ENCODE peak calls at places on chromosomes 3 and 15, in nine cellular contexts. N is ovary; B is left lung; I is astrocyte of the spinal cord; G is WTC11; E is suprapubic skin; W is coronary artery; C is A549; A is CD4-positive, alpha-beta T cell. Q is an unnamed sample.

GRCh38 chr3:121018917-121019321 is 110.9 kb downstream of the STXBP5L start:
- DNase-seq in N (no peak), B (no peak), I (no peak), G (peak), E (peak), W (no peak), C (no peak), A (no peak), Q (no peak)

GRCh38 chr15:25248583-25249235 is 190.1 kb downstream of the UBE3A start:
- DNase-seq in N (no peak), B (no peak), I (no peak), G (peak), E (peak), W (peak), C (no peak), A (peak), Q (peak)

GRCh38 chr3:29649815-29650547 is 369.1 kb downstream of the RBMS3 start:
- DNase-seq in N (no peak), B (no peak), I (peak), G (no peak), E (no peak), W (no peak), C (no peak), A (no peak), Q (no peak)

GRCh38 chr15:51623386-51623938 is 891 bp upstream of the DMXL2 start:
- DNase-seq in N (no peak), B (no peak), I (no peak), G (no peak), E (no peak), W (no peak), C (no peak), A (no peak), Q (no peak)

GRCh38 chr3:124035463-124036121 is 43.7 kb upstream of the ROPN1 start:
- DNase-seq in N (no peak), B (no peak), I (no peak), G (no peak), E (no peak), W (no peak), C (no peak), A (no peak), Q (no peak)

GRCh38 chr15:36951747-36952247 is 148.6 kb downstream of the MEIS2 start:
- DNase-seq in N (no peak), B (no peak), I (peak), G (no peak), E (no peak), W (no peak), C (no peak), A (no peak), Q (no peak)

GRCh38 chr3:111012388-111013248 is 59.0 kb upstream of the NECTIN3 start:
- DNase-seq in N (no peak), B (no peak), I (no peak), G (peak), E (no peak), W (no peak), C (no peak), A (no peak), Q (no peak)

GRCh38 chr3:98655666-98656065 is 62.3 kb upstream of the CPOX start:
- DNase-seq in N (no peak), B (no peak), I (peak), G (no peak), E (no peak), W (no peak), C (no peak), A (no peak), Q (no peak)

GRCh38 chr15:96416934-96417759 is 86.6 kb downstream of the NR2F2 start:
- DNase-seq in N (peak), B (no peak), I (no peak), G (peak), E (no peak), W (no peak), C (no peak), A (no peak), Q (no peak)

GRCh38 chr15:81297580-81298575 is 26.1 kb downstream of the STARD5 start:
- DNase-seq in N (no peak), B (no peak), I (no peak), G (no peak), E (no peak), W (no peak), C (no peak), A (no peak), Q (no peak)

GRCh38 chr15:65913631-65914199 is 44.4 kb downstream of the RAB11A start:
- DNase-seq in N (no peak), B (no peak), I (no peak), G (no peak), E (no peak), W (peak), C (no peak), A (no peak), Q (no peak)

GRCh38 chr3:65732060-65732933 is 306.4 kb downstream of the MAGI1 start:
- DNase-seq in N (no peak), B (no peak), I (peak), G (no peak), E (no peak), W (no peak), C (peak), A (no peak), Q (peak)

GRCh38 chr3:188507244-188507720 is 353.3 kb downstream of the LPP start:
- DNase-seq in N (no peak), B (peak), I (peak), G (no peak), E (no peak), W (no peak), C (no peak), A (no peak), Q (no peak)

GRCh38 chr15:80093854-80094418 is 34.5 kb downstream of the ZFAND6 start:
- DNase-seq in N (peak), B (peak), I (no peak), G (peak), E (no peak), W (no peak), C (no peak), A (no peak), Q (no peak)

GRCh38 chr15:71048913-71049675 is 66.2 kb upstream of the THSD4 start:
- DNase-seq in N (no peak), B (no peak), I (peak), G (no peak), E (no peak), W (no peak), C (no peak), A (no peak), Q (no peak)

GRCh38 chr3:140388525-140388924 is 289.3 kb upstream of the TRIM42 start:
- DNase-seq in N (no peak), B (no peak), I (no peak), G (no peak), E (no peak), W (no peak), C (no peak), A (no peak), Q (no peak)

GRCh38 chr3:103976931-103977339 is 1389.8 kb upstream of the ALCAM start:
- DNase-seq in N (no peak), B (no peak), I (no peak), G (no peak), E (no peak), W (no peak), C (no peak), A (no peak), Q (no peak)

GRCh38 chr15:77033417-77033728 is 37.5 kb downstream of the TSPAN3 start:
- DNase-seq in N (no peak), B (no peak), I (no peak), G (no peak), E (no peak), W (peak), C (no peak), A (no peak), Q (no peak)

GRCh38 chr3:50204804-50205718 is at the start of gene SLC38A3:
- DNase-seq in N (peak), B (no peak), I (no peak), G (peak), E (no peak), W (no peak), C (no peak), A (no peak), Q (no peak)

GRCh38 chr15:38129531-38130199 is 123.0 kb upstream of the SPRED1 start:
- DNase-seq in N (peak), B (peak), I (peak), G (no peak), E (peak), W (peak), C (no peak), A (no peak), Q (no peak)

GRCh38 chr3:113234688-113235260 is 23.4 kb downstream of the BOC start:
- DNase-seq in N (no peak), B (no peak), I (no peak), G (no peak), E (no peak), W (no peak), C (no peak), A (no peak), Q (no peak)

GRCh38 chr3:55467099-55467498 is 20.0 kb downstream of the WNT5A start:
- DNase-seq in N (no peak), B (no peak), I (peak), G (no peak), E (no peak), W (no peak), C (no peak), A (no peak), Q (no peak)

GRCh38 chr15:78750566-78750965 is 60.7 kb downstream of the ADAMTS7 start:
- DNase-seq in N (peak), B (peak), I (no peak), G (no peak), E (no peak), W (no peak), C (no peak), A (no peak), Q (no peak)

GRCh38 chr15:101618861-101619614 is 33.1 kb downstream of the TM2D3 start:
- DNase-seq in N (no peak), B (no peak), I (no peak), G (no peak), E (no peak), W (no peak), C (no peak), A (no peak), Q (no peak)

GRCh38 chr3:87836026-87836425 is 222.8 kb downstream of the CGGBP1 start:
- DNase-seq in N (no peak), B (no peak), I (no peak), G (no peak), E (no peak), W (no peak), C (no peak), A (no peak), Q (no peak)
- TF ChIP-seq CTCF in N (no peak), B (no peak), I (no peak), G (no peak), E (no peak), W (no peak), C (no peak), A (no peak), Q (no peak)

DNA sequence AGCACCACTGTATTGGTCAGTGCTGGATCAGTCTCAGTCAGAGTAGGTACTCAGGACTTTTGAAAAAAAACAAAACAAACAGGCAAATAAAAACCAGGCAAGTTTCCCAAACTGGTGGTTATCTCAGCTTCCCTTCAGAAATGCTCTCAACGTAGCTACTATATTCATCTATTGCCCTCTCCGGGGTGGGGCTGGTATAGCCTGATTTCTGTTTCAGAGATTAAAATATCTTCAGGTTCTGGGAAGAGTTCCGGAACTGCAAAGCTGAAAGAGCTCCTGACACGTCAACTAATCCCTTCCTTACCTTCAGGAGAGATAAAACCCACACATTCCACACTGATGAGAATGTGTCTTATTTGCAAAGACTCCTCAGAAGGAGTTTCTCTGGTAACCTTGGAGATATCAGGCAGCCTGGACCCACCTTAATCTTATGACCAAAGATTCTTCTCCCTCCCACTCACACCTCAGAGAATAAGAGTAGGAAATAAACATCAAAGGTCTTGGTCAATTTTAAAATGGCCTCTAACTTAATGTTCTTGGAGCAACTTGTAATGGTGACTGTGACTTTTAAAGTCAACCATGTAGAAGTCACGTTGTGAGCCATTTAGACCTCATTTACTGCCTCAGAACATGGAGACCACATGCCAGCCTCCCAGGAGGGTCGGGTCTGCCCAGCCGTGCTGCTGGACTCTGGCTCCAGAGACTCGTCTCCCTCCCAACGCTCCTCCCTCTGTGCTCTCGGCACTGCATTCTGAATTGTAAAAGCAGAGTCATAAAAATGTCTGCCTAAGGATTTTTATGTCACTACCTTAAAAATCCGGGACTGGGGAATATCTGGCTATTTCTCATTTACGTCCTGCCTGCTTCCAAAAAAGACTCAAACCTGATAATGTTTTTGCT is 53.8 kb downstream of the CDCP1 start:
- DNase-seq in N (no peak), B (no peak), I (peak), G (no peak), E (no peak), W (no peak), C (peak), A (no peak), Q (no peak)
- TF ChIP-seq CTCF in N (no peak), B (no peak), I (no peak), G (no peak), E (no peak), W (no peak), C (no peak), A (no peak), Q (no peak)

DNA sequence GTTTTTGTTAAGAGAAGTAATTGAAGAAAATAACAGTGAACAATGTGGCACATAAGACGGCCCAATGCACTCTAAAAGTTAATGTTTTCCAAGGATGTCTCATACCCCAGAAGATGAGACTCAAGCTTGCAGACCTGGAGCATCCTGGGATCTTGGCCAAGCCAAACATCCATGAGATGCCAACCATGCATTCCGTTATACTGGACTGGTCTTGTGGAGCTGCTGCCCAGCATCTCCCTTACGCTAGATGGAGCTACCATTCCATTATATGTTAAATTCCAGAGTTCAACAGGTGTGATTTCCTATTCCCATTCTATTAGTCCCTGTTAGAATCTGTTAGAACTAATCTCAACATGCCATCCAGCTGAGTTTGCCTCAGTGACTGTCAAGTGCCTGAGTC is 181.8 kb downstream of the PDCD6IP start:
- DNase-seq in N (no peak), B (no peak), I (peak), G (no peak), E (no peak), W (no peak), C (peak), A (no peak), Q (peak)
- TF ChIP-seq CTCF in N (no peak), B (peak), I (peak), G (peak), E (no peak), W (no peak), C (peak), A (no peak), Q (peak)

DNA sequence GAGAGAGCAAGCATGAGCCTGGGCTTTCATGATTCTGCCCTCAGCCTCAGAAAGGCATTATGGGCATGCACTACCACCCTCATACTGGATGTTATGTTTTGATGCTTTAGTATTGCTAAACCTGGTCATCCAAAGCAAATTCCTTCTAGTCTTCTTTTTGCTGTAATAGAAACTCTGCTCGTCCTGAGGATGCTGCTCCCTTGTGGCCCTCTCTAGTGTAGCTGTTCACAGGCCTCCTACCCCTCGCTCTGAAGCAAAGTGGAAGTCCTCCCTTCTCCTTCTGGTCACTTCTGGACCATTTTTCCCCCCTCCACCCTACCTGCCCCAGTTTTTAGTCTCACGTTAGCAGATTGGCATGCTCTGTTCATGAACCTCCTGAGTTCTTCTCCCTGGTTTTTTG is 22.9 kb upstream of the CCNL1 start:
- DNase-seq in N (no peak), B (no peak), I (no peak), G (no peak), E (no peak), W (no peak), C (no peak), A (no peak), Q (no peak)
- TF ChIP-seq CTCF in N (no peak), B (no peak), I (no peak), G (no peak), E (no peak), W (no peak), C (no peak), A (no peak), Q (no peak)